ENCODE peak calls at places on chromosomes 12 and 14, in four cellular contexts. S, E, B and M are unnamed samples.

GRCh38 chr14:88562532-88562830 is 356 bp upstream of the ZC3H14 start:
- DNase-seq in S (no peak), E (no peak), B (no peak), M (no peak)

GRCh38 chr12:51901121-51901812 is 6.0 kb upstream of the ACVRL1 start:
- DNase-seq in S (no peak), E (no peak), B (no peak), M (no peak)

GRCh38 chr14:77260631-77261030 is 10.4 kb downstream of the NGB start:
- DNase-seq in S (no peak), E (no peak), B (no peak), M (no peak)

GRCh38 chr12:71551529-71551928 is 111.9 kb downstream of the LGR5 start:
- DNase-seq in S (no peak), E (no peak), B (no peak), M (no peak)

GRCh38 chr12:112514926-112515642 is 96.3 kb downstream of the PTPN11 start:
- DNase-seq in S (no peak), E (no peak), B (no peak), M (no peak)

GRCh38 chr12:51917041-51917590 is 9.8 kb downstream of the ACVRL1 start:
- DNase-seq in S (no peak), E (no peak), B (no peak), M (no peak)

GRCh38 chr14:95290021-95290420 is 29.7 kb downstream of the CLMN start:
- DNase-seq in S (no peak), E (no peak), B (no peak), M (no peak)

GRCh38 chr12:82866227-82866803 is 179.6 kb downstream of the TMTC2 start:
- DNase-seq in S (no peak), E (no peak), B (no peak), M (no peak)

GRCh38 chr12:32502693-32503510 is 103.5 kb downstream of the FGD4 start:
- DNase-seq in S (no peak), E (no peak), B (no peak), M (no peak)

GRCh38 chr12:92546826-92547348 is 155.9 kb upstream of the PLEKHG7 start:
- DNase-seq in S (no peak), E (no peak), B (no peak), M (no peak)

GRCh38 chr12:77189463-77189862 is 124.1 kb upstream of the E2F7 start:
- DNase-seq in S (no peak), E (no peak), B (no peak), M (no peak)

GRCh38 chr12:28409892-28410291 is 219.6 kb downstream of the CCDC91 start:
- DNase-seq in S (no peak), E (no peak), B (no peak), M (no peak)

DNA sequence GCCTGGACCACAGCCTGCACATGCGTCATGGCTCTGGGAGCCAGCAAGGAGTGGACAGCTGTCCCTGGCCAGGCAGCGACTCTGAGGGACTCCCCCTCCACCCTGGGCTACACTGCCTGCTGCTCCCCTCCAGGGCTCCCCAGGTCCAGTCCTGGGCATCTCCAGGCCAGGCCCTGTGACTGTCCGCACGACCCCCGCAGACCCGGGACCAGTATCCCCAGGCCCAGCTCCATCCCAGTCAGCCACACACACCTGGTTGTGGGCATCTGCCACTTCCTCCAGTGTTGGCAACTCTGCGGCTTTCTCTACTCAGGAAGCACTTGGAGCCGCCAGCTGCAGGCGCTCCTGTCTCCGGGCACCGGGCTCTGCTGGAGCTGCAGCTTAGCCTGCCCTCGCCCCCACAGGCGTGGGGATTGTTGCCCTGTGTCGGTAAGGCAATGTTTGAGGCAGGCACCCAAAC is 2.4 kb downstream of the ULK1 start:
- DNase-seq in S (no peak), E (no peak), B (no peak), M (no peak)
- TF ChIP-seq POLR2AphosphoS2 in S (no peak), E (no peak), B (no peak), M (no peak)

GRCh38 chr12:127041985-127042625 is 1224.9 kb upstream of the TMEM132C start:
- DNase-seq in S (no peak), E (no peak), B (no peak), M (peak; percentile 88)
- TF ChIP-seq RFX5 in S (no peak), E (no peak), B (no peak), M (no peak)

GRCh38 chr14:24237463-24237955 is 4.8 kb downstream of the GMPR2 start:
- DNase-seq in S (no peak), E (no peak), B (no peak), M (no peak)

GRCh38 chr14:24235804-24236688 is 3.3 kb downstream of the GMPR2 start:
- DNase-seq in S (no peak), E (no peak), B (no peak), M (no peak)

GRCh38 chr14:24238123-24238522 is 4.3 kb downstream of the TINF2 start:
- DNase-seq in S (no peak), E (no peak), B (no peak), M (no peak)

GRCh38 chr14:24238527-24239037 is 3.8 kb downstream of the TINF2 start:
- DNase-seq in S (no peak), E (no peak), B (no peak), M (no peak)

DNA sequence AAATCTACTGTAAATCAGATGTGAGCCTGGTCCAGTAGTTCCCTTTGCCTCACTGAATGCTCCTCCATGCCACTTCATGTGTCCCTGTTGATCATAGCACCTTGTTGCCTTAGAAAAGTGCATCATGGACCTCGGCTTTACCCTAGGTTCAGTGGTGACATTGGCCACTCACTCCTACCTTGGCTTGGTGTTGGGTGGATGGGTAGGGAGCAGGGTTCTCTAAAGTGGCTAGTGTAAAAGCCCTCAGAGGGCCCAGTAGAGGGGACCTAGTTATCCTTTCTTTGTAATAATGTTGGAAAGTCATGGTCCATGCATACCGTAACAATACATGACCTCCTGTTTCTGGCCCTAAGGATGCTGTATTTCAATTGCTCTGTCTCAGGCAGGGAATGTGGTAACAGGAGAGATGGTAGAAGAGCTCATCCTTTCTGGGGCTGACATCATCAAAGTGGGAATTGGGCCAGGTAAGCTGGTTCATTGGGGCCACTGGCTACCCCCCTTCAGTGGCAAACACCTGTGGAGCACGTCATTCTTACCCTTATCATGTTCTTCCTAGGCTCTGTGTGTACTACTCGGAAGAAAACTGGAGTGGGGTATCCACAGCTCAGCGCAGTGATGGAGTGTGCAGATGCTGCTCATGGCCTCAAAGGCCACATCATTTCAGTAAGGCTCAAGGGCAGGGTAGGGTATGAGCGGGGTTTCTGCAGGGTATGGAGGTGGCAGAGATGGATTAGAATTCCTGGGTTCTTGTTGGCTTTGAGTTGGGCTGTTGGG is 4.1 kb downstream of the GMPR2 start:
- DNase-seq in S (no peak), E (no peak), B (no peak), M (no peak)
- TF ChIP-seq POLR2AphosphoS2 in S (no peak), E (no peak), B (no peak), M (peak; percentile 30)

DNA sequence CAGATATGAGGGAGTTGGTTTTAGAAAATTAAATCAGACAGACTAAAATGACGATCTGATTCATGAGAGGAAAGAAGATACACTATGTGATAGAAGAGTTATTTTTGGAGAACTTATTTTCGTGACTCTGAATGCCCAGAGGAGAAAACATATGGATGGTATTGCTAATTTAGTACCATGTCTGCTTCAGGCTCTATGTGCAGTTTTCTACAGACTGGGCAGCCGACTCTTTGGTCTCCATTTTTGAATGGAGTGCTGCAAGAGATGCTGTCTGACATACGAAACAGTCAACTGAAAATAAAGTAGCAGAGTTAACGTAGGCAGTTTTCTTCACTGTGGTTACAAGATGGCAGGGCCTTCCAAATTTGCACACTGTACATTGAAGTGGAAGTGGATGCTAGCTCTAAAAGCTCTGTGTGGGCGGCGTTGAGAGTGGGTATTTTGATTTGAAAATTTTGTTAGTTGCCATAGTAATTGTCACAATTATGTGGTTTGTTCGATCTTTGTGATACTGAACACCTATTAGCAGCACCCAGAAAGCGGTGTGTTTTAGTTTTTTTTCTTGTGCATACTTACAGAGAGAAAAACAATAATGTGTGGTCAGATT is 154.8 kb upstream of the ATP2B1 start:
- DNase-seq in S (no peak), E (no peak), B (no peak), M (peak; percentile 72)
- TF ChIP-seq RFX5 in S (no peak), E (no peak), B (no peak), M (no peak)

GRCh38 chr14:59503256-59503655 is 18.9 kb downstream of the JKAMP start:
- DNase-seq in S (no peak), E (no peak), B (no peak), M (no peak)
- TF ChIP-seq POLR2AphosphoS2 in S (no peak), E (no peak), B (no peak), M (no peak)

GRCh38 chr14:33564774-33565630 is 385.9 kb downstream of the EGLN3 start:
- DNase-seq in S (no peak), E (peak; percentile 29), B (no peak), M (peak; percentile 57)
- TF ChIP-seq RFX5 in S (no peak), E (no peak), B (no peak), M (no peak)

GRCh38 chr12:3717283-3717974 is 35.5 kb downstream of the CRACR2A start:
- DNase-seq in S (no peak), E (no peak), B (no peak), M (no peak)

GRCh38 chr12:3718100-3718499 is 34.8 kb downstream of the CRACR2A start:
- DNase-seq in S (no peak), E (no peak), B (no peak), M (no peak)

GRCh38 chr12:3715999-3716398 is 36.9 kb downstream of the CRACR2A start:
- DNase-seq in S (no peak), E (peak; percentile 15), B (no peak), M (no peak)

GRCh38 chr12:3712209-3712992 is 40.5 kb downstream of the CRACR2A start:
- DNase-seq in S (no peak), E (no peak), B (no peak), M (no peak)

GRCh38 chr12:3713483-3713882 is 39.4 kb downstream of the CRACR2A start:
- DNase-seq in S (no peak), E (no peak), B (no peak), M (no peak)
- TF ChIP-seq POLR2AphosphoS2 in S (no peak), E (no peak), B (no peak), M (no peak)

DNA sequence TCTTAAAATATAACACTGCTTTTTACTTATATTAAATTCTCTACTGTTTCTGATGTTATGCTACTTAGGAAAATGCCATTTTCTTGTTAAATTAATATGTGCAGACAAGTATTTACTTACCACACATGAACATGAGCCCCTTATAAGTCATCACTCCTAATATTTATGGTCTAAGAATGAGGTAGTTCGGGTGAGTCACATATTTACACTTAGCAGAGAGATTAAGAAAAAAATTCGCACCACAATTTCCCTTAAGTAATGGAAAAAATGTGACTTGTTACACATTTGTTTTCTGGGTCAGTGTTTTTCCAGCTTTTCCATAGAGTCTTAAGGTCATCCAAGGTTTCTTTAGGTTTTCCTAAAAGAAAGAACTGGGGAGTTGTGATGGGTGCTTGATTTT is 68.4 kb downstream of the RERG start:
- DNase-seq in S (no peak), E (no peak), B (no peak), M (no peak)
- TF ChIP-seq RFX5 in S (no peak), E (no peak), B (no peak), M (no peak)